ENCODE peak calls at places on chromosomes 4 and X, in eight cellular contexts. One of them, this sample, is unnamed.

GRCh38 chr4:104022871-104023270 is 303.1 kb upstream of the TACR3 start:
- DNase-seq in dorsolateral prefrontal cortex: no peak
- DNase-seq in left ventricle myocardium inferior: no peak
- DNase-seq in colonic mucosa: no peak
- DNase-seq in gastrocnemius medialis: no peak
- DNase-seq in IMR-90: no peak
- DNase-seq in tibial nerve: no peak
- DNase-seq in heart right ventricle: no peak
- DNase-seq in this sample: no peak

GRCh38 chr4:128244379-128244778 is 43.2 kb downstream of the PGRMC2 start:
- DNase-seq in dorsolateral prefrontal cortex: no peak
- DNase-seq in left ventricle myocardium inferior: no peak
- DNase-seq in colonic mucosa: no peak
- DNase-seq in gastrocnemius medialis: no peak
- DNase-seq in IMR-90: peak
- DNase-seq in tibial nerve: no peak
- DNase-seq in heart right ventricle: no peak
- DNase-seq in this sample: no peak

GRCh38 chrX:150525061-150525919 is 43.1 kb upstream of the MTM1 start:
- DNase-seq in dorsolateral prefrontal cortex: peak
- DNase-seq in left ventricle myocardium inferior: peak
- DNase-seq in colonic mucosa: no peak
- DNase-seq in gastrocnemius medialis: no peak
- DNase-seq in IMR-90: no peak
- DNase-seq in tibial nerve: no peak
- DNase-seq in heart right ventricle: peak
- DNase-seq in this sample: no peak

GRCh38 chr4:181822005-181822375 is 421.2 kb upstream of the TENM3 start:
- DNase-seq in dorsolateral prefrontal cortex: no peak
- DNase-seq in left ventricle myocardium inferior: no peak
- DNase-seq in colonic mucosa: no peak
- DNase-seq in gastrocnemius medialis: no peak
- DNase-seq in IMR-90: no peak
- DNase-seq in tibial nerve: no peak
- DNase-seq in heart right ventricle: no peak
- DNase-seq in this sample: no peak

GRCh38 chr4:121950212-121950679 is 1.6 kb downstream of the TRPC3 start:
- DNase-seq in dorsolateral prefrontal cortex: peak
- DNase-seq in left ventricle myocardium inferior: peak
- DNase-seq in colonic mucosa: peak
- DNase-seq in gastrocnemius medialis: peak
- DNase-seq in IMR-90: peak
- DNase-seq in tibial nerve: peak
- DNase-seq in heart right ventricle: peak
- DNase-seq in this sample: peak

GRCh38 chrX:119757979-119758681 is at the start of gene SOWAHD:
- DNase-seq in dorsolateral prefrontal cortex: no peak
- DNase-seq in left ventricle myocardium inferior: peak
- DNase-seq in colonic mucosa: peak
- DNase-seq in gastrocnemius medialis: no peak
- DNase-seq in IMR-90: no peak
- DNase-seq in tibial nerve: no peak
- DNase-seq in heart right ventricle: peak
- DNase-seq in this sample: peak

GRCh38 chr4:153471691-153472080 is 5.5 kb downstream of the TMEM131L start:
- DNase-seq in dorsolateral prefrontal cortex: no peak
- DNase-seq in left ventricle myocardium inferior: no peak
- DNase-seq in colonic mucosa: no peak
- DNase-seq in gastrocnemius medialis: no peak
- DNase-seq in IMR-90: no peak
- DNase-seq in tibial nerve: no peak
- DNase-seq in heart right ventricle: no peak
- DNase-seq in this sample: no peak

GRCh38 chr4:128837679-128838078 is 28.2 kb downstream of the JADE1 start:
- DNase-seq in dorsolateral prefrontal cortex: no peak
- DNase-seq in left ventricle myocardium inferior: no peak
- DNase-seq in colonic mucosa: no peak
- DNase-seq in gastrocnemius medialis: no peak
- DNase-seq in IMR-90: no peak
- DNase-seq in tibial nerve: no peak
- DNase-seq in heart right ventricle: no peak
- DNase-seq in this sample: peak

GRCh38 chr4:78949735-78950134 is 10.5 kb upstream of the PAQR3 start:
- DNase-seq in dorsolateral prefrontal cortex: no peak
- DNase-seq in left ventricle myocardium inferior: no peak
- DNase-seq in colonic mucosa: no peak
- DNase-seq in gastrocnemius medialis: no peak
- DNase-seq in IMR-90: no peak
- DNase-seq in tibial nerve: no peak
- DNase-seq in heart right ventricle: no peak
- DNase-seq in this sample: no peak

DNA sequence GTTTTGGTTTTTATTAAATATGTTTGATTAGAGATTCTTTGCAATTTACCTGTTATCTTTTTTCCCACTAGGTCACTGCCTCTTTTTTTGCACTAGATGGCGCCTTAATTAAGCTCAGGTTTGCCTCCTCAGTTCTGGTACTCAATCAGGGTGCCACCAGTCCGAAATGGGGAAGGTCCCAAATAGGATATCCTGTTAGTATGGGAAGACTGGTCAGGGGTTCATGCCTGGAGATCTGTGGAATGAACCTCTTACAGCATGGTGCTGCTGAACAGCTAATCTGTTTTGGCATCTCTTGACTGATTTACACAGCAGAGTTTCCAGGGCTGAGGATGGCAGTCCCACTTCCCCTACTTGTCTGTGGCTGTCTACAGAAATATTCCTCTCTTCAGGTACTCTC is 24.2 kb upstream of the VSIG1 start:
- DNase-seq in dorsolateral prefrontal cortex: no peak
- DNase-seq in left ventricle myocardium inferior: no peak
- DNase-seq in colonic mucosa: no peak
- DNase-seq in gastrocnemius medialis: no peak
- DNase-seq in IMR-90: peak
- DNase-seq in tibial nerve: no peak
- DNase-seq in heart right ventricle: no peak
- DNase-seq in this sample: no peak
- TF ChIP-seq CTCF in dorsolateral prefrontal cortex: no peak
- TF ChIP-seq CTCF in left ventricle myocardium inferior: peak
- TF ChIP-seq CTCF in colonic mucosa: peak
- TF ChIP-seq CTCF in gastrocnemius medialis: peak
- TF ChIP-seq CTCF in IMR-90: peak
- TF ChIP-seq CTCF in tibial nerve: peak
- TF ChIP-seq CTCF in heart right ventricle: peak
- TF ChIP-seq CTCF in this sample: peak

GRCh38 chrX:64437665-64438064 is 42.4 kb upstream of the MTMR8 start:
- DNase-seq in dorsolateral prefrontal cortex: no peak
- DNase-seq in left ventricle myocardium inferior: no peak
- DNase-seq in colonic mucosa: no peak
- DNase-seq in gastrocnemius medialis: no peak
- DNase-seq in IMR-90: no peak
- DNase-seq in tibial nerve: no peak
- DNase-seq in heart right ventricle: no peak
- DNase-seq in this sample: no peak
- H3K27ac ChIP-seq in dorsolateral prefrontal cortex: no peak
- H3K27ac ChIP-seq in left ventricle myocardium inferior: no peak
- H3K27ac ChIP-seq in colonic mucosa: no peak
- H3K27ac ChIP-seq in gastrocnemius medialis: no peak
- H3K27ac ChIP-seq in IMR-90: no peak
- H3K27ac ChIP-seq in tibial nerve: no peak
- H3K27ac ChIP-seq in heart right ventricle: no peak
- H3K27ac ChIP-seq in this sample: no peak

DNA sequence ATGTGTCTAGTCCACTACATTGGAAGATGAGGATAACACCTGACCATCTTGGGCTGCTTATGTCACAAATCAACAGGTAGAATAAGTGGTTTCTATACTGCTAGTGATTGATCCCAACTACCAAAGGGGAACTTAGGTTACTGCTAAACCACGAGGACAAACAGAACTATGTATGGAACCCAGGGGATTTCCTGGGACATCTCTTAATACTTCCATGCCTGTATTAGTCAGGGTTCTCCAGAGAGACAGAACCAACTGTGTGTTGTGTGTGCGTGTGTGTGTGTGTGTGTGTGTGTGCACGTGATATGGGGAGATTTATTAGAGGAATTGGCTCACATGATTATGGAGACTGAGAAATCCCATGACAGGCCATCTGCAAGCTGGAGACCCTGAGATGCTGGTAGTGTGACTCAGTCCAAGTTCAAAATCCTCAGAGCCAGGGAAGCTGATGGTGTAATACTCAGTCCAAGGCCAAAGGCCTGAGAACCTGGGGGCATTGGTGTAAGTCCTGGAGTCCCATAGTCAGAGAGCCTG is 16.2 kb upstream of the AFF1 start:
- DNase-seq in dorsolateral prefrontal cortex: no peak
- DNase-seq in left ventricle myocardium inferior: no peak
- DNase-seq in colonic mucosa: no peak
- DNase-seq in gastrocnemius medialis: no peak
- DNase-seq in IMR-90: peak
- DNase-seq in tibial nerve: no peak
- DNase-seq in heart right ventricle: no peak
- DNase-seq in this sample: no peak
- TF ChIP-seq CTCF in dorsolateral prefrontal cortex: no peak
- TF ChIP-seq CTCF in left ventricle myocardium inferior: no peak
- TF ChIP-seq CTCF in colonic mucosa: no peak
- TF ChIP-seq CTCF in gastrocnemius medialis: no peak
- TF ChIP-seq CTCF in IMR-90: no peak
- TF ChIP-seq CTCF in tibial nerve: no peak
- TF ChIP-seq CTCF in heart right ventricle: no peak
- TF ChIP-seq CTCF in this sample: no peak

GRCh38 chr4:123077330-123077729 is 154.9 kb upstream of the NUDT6 start:
- DNase-seq in dorsolateral prefrontal cortex: no peak
- DNase-seq in left ventricle myocardium inferior: no peak
- DNase-seq in colonic mucosa: no peak
- DNase-seq in gastrocnemius medialis: no peak
- DNase-seq in IMR-90: no peak
- DNase-seq in tibial nerve: no peak
- DNase-seq in heart right ventricle: no peak
- DNase-seq in this sample: no peak

GRCh38 chr4:123072060-123072459 is 149.7 kb upstream of the NUDT6 start:
- DNase-seq in dorsolateral prefrontal cortex: no peak
- DNase-seq in left ventricle myocardium inferior: no peak
- DNase-seq in colonic mucosa: no peak
- DNase-seq in gastrocnemius medialis: no peak
- DNase-seq in IMR-90: no peak
- DNase-seq in tibial nerve: no peak
- DNase-seq in heart right ventricle: no peak
- DNase-seq in this sample: no peak

DNA sequence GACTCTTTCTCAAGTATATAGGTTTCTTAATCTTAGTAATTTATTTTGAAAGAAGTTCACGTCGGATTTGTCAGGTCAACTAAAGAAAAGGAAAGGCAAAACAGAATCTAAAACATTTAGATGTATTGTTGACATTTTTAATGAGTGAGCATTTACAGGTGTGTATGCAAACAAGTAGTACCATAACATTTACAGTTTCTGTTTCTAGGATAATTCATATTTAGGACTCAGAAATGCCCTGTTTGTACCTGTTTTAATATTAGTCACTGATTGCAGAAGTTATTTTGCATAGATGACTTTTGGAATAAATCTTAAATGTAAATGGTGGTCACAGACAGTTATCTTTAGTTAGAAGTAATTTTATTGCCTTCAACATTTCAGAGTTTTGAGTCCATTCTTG is 151.3 kb upstream of the NUDT6 start:
- DNase-seq in dorsolateral prefrontal cortex: no peak
- DNase-seq in left ventricle myocardium inferior: no peak
- DNase-seq in colonic mucosa: no peak
- DNase-seq in gastrocnemius medialis: no peak
- DNase-seq in IMR-90: no peak
- DNase-seq in tibial nerve: no peak
- DNase-seq in heart right ventricle: no peak
- DNase-seq in this sample: no peak
- H3K27ac ChIP-seq in dorsolateral prefrontal cortex: no peak
- H3K27ac ChIP-seq in left ventricle myocardium inferior: no peak
- H3K27ac ChIP-seq in colonic mucosa: no peak
- H3K27ac ChIP-seq in gastrocnemius medialis: no peak
- H3K27ac ChIP-seq in IMR-90: no peak
- H3K27ac ChIP-seq in tibial nerve: no peak
- H3K27ac ChIP-seq in heart right ventricle: no peak
- H3K27ac ChIP-seq in this sample: no peak

This sample was measured in WERI-Rb-1.